ENCODE peak calls at places on chromosome 11, in four cellular contexts. D is NCI-H2227 treated with DMSO at 0.1 percent for 48 hours, P is memory B cell, I is fibroblast of mammary gland. O is an unnamed sample.

GRCh38 chr11:86577663-86578636 is 94.5 kb downstream of the ME3 start:
- DNase-seq in D (no peak), P (no peak), I (peak; percentile 97), O (no peak)

GRCh38 chr11:119782673-119783072 is 53.7 kb upstream of the NECTIN1 start:
- DNase-seq in D (no peak), P (no peak), I (peak; percentile 24), O (no peak)

GRCh38 chr11:13349046-13349445 is 71.5 kb downstream of the BMAL1 start:
- DNase-seq in D (no peak), P (no peak), I (no peak), O (no peak)

GRCh38 chr11:111840143-111840542 is 31.2 kb downstream of the ALG9 start:
- DNase-seq in D (no peak), P (no peak), I (no peak), O (no peak)

GRCh38 chr11:7523416-7524210 is 9.8 kb downstream of the PPFIBP2 start:
- DNase-seq in D (no peak), P (no peak), I (no peak), O (no peak)

GRCh38 chr11:19664896-19665548 is 47.6 kb upstream of the NAV2 start:
- DNase-seq in D (no peak), P (no peak), I (peak; percentile 76), O (peak; percentile 20)

GRCh38 chr11:132036751-132037466 is 666.5 kb downstream of the NTM start:
- DNase-seq in D (no peak), P (no peak), I (no peak), O (no peak)

GRCh38 chr11:45860348-45860747 is 13.1 kb downstream of the CRY2 start:
- DNase-seq in D (no peak), P (no peak), I (no peak), O (no peak)

GRCh38 chr11:32435152-32435480 is 223 bp downstream of the WT1 start:
- DNase-seq in D (no peak), P (no peak), I (no peak), O (no peak)

GRCh38 chr11:129636926-129637325 is 178.7 kb upstream of the TMEM45B start:
- DNase-seq in D (no peak), P (no peak), I (peak; percentile 65), O (no peak)

GRCh38 chr11:124865181-124865901 is at the start of gene ROBO3:
- DNase-seq in D (no peak), P (no peak), I (no peak), O (no peak)

GRCh38 chr11:120601566-120601965 is 90.0 kb downstream of the GRIK4 start:
- DNase-seq in D (no peak), P (no peak), I (peak; percentile 61), O (no peak)

GRCh38 chr11:69101100-69101791 is 52.5 kb downstream of the TPCN2 start:
- DNase-seq in D (peak; percentile 52), P (peak; percentile 82), I (peak; percentile 68), O (peak; percentile 79)

GRCh38 chr11:1564535-1565172 is 7.4 kb downstream of the DUSP8 start:
- DNase-seq in D (peak; percentile 27), P (no peak), I (peak; percentile 80), O (no peak)

GRCh38 chr11:46248270-46249102 is 29.0 kb upstream of the CREB3L1 start:
- DNase-seq in D (no peak), P (no peak), I (peak; percentile 98), O (no peak)

GRCh38 chr11:90243534-90243933 is 20.7 kb upstream of the CHORDC1 start:
- DNase-seq in D (no peak), P (no peak), I (no peak), O (peak; percentile 75)

GRCh38 chr11:19832166-19832750 is 119.6 kb downstream of the NAV2 start:
- DNase-seq in D (no peak), P (no peak), I (no peak), O (no peak)

GRCh38 chr11:71927813-71928738 is at the start of gene XNDC1N:
- DNase-seq in D (peak; percentile 100), P (no peak), I (peak; percentile 85), O (peak; percentile 96)

GRCh38 chr11:2331404-2331803 is 29.6 kb downstream of the TSPAN32 start:
- DNase-seq in D (no peak), P (no peak), I (no peak), O (no peak)

GRCh38 chr11:95230054-95231034 is 658 bp downstream of the SESN3 start:
- DNase-seq in D (no peak), P (no peak), I (peak; percentile 35), O (peak; percentile 63)

GRCh38 chr11:59226396-59226795 is 13.7 kb upstream of the MPEG1 start:
- DNase-seq in D (no peak), P (no peak), I (no peak), O (no peak)

GRCh38 chr11:15969701-15970329 is 386.5 kb downstream of the SOX6 start:
- DNase-seq in D (no peak), P (no peak), I (peak; percentile 97), O (no peak)

GRCh38 chr11:110185599-110185998 is 92.4 kb downstream of the ZC3H12C start:
- DNase-seq in D (no peak), P (no peak), I (no peak), O (no peak)

GRCh38 chr11:74310857-74311256 is 583 bp downstream of the P4HA3 start:
- DNase-seq in D (no peak), P (no peak), I (no peak), O (no peak)

GRCh38 chr11:73426184-73426845 is 50.1 kb downstream of the RELT start:
- DNase-seq in D (no peak), P (no peak), I (no peak), O (no peak)

GRCh38 chr11:64356498-64357411 is 2.2 kb upstream of the RPS6KA4 start:
- DNase-seq in D (no peak), P (no peak), I (peak; percentile 47), O (peak; percentile 73)

GRCh38 chr11:30128269-30128932 is 102.4 kb upstream of the FSHB start:
- DNase-seq in D (no peak), P (no peak), I (peak; percentile 82), O (peak; percentile 39)

GRCh38 chr11:69854719-69855118 is 35.5 kb upstream of the FGF3 start:
- DNase-seq in D (no peak), P (no peak), I (peak; percentile 46), O (no peak)

GRCh38 chr11:36411202-36411640 is 98.9 kb downstream of the TRAF6 start:
- DNase-seq in D (no peak), P (peak; percentile 16), I (no peak), O (no peak)

GRCh38 chr11:11243790-11244469 is 109.1 kb downstream of the CSNK2A3 start:
- DNase-seq in D (no peak), P (peak; percentile 56), I (no peak), O (no peak)

GRCh38 chr11:62125881-62126280 is 2.1 kb downstream of the INCENP start:
- DNase-seq in D (no peak), P (no peak), I (no peak), O (peak; percentile 29)

GRCh38 chr11:10514713-10515112 is 26.3 kb downstream of the RNF141 start:
- DNase-seq in D (no peak), P (no peak), I (peak; percentile 14), O (no peak)

GRCh38 chr11:60951909-60952741 is at the start of gene SLC15A3:
- DNase-seq in D (no peak), P (peak; percentile 77), I (peak; percentile 16), O (no peak)

GRCh38 chr11:87039371-87039770 is 1.6 kb downstream of the TMEM135 start:
- DNase-seq in D (no peak), P (no peak), I (no peak), O (no peak)

GRCh38 chr11:17418437-17418836 is 30.0 kb upstream of the KCNJ11 start:
- DNase-seq in D (no peak), P (no peak), I (no peak), O (peak; percentile 68)

GRCh38 chr11:121575250-121575962 is 122.6 kb upstream of the SORL1-AS1 start:
- DNase-seq in D (no peak), P (no peak), I (peak; percentile 82), O (no peak)

GRCh38 chr11:67500818-67501584 is 4.2 kb downstream of the PITPNM1 start:
- DNase-seq in D (no peak), P (no peak), I (no peak), O (no peak)

GRCh38 chr11:72758690-72759389 is 6.6 kb upstream of the ARAP1 start:
- DNase-seq in D (peak; percentile 7), P (no peak), I (peak; percentile 90), O (no peak)